ENCODE peak calls at places on chromosomes 4 and X, in seven cellular contexts. One of them, this sample, is unnamed.
A peak's percentile ranks its signal among the peaks of the same experiment; 100 is the strongest.

GRCh38 chr4:37685211-37685725 is 908 bp downstream of the RELL1 start:
- DNase-seq in ascending aorta: no peak
- DNase-seq in pons: peak; percentile 59
- DNase-seq in NCI-H345: no peak
- DNase-seq in fibroblast of villous mesenchyme: peak; percentile 96
- DNase-seq in K562: no peak
- DNase-seq in cardiac fibroblast: peak; percentile 67
- DNase-seq in this sample: peak; percentile 3

GRCh38 chr4:185265942-185266341 is 56.5 kb downstream of the SNX25 start:
- DNase-seq in NCI-H345: no peak
- DNase-seq in K562: no peak
- DNase-seq in ascending aorta: no peak
- DNase-seq in fibroblast of villous mesenchyme: peak; percentile 71
- DNase-seq in pons: no peak
- DNase-seq in cardiac fibroblast: peak; percentile 50
- DNase-seq in this sample: no peak

GRCh38 chr4:155604718-155605601 is 61.7 kb upstream of the GUCY1A1 start:
- DNase-seq in NCI-H345: no peak
- DNase-seq in ascending aorta: no peak
- DNase-seq in K562: no peak
- DNase-seq in fibroblast of villous mesenchyme: peak; percentile 88
- DNase-seq in pons: no peak
- DNase-seq in cardiac fibroblast: peak; percentile 90
- DNase-seq in this sample: no peak

GRCh38 chrX:11351375-11352295 is 58.4 kb downstream of the AMELX start:
- DNase-seq in NCI-H345: no peak
- DNase-seq in ascending aorta: no peak
- DNase-seq in fibroblast of villous mesenchyme: peak; percentile 91
- DNase-seq in cardiac fibroblast: peak; percentile 75
- DNase-seq in pons: no peak
- DNase-seq in K562: no peak
- DNase-seq in this sample: no peak

GRCh38 chr4:7332216-7333023 is 102.3 kb downstream of the PSAPL1 start:
- DNase-seq in fibroblast of villous mesenchyme: peak; percentile 29
- DNase-seq in NCI-H345: no peak
- DNase-seq in ascending aorta: no peak
- DNase-seq in K562: no peak
- DNase-seq in cardiac fibroblast: peak; percentile 25
- DNase-seq in pons: no peak
- DNase-seq in this sample: no peak

GRCh38 chr4:98283219-98284199 is 22.3 kb downstream of the RAP1GDS1 start:
- DNase-seq in NCI-H345: no peak
- DNase-seq in pons: no peak
- DNase-seq in ascending aorta: no peak
- DNase-seq in K562: no peak
- DNase-seq in fibroblast of villous mesenchyme: peak; percentile 32
- DNase-seq in cardiac fibroblast: peak; percentile 49
- DNase-seq in this sample: no peak

GRCh38 chrX:47148946-47149345 is 3.9 kb downstream of the RBM10 start:
- DNase-seq in pons: no peak
- DNase-seq in NCI-H345: no peak
- DNase-seq in cardiac fibroblast: peak; percentile 71
- DNase-seq in K562: no peak
- DNase-seq in ascending aorta: no peak
- DNase-seq in fibroblast of villous mesenchyme: peak; percentile 7
- DNase-seq in this sample: no peak

GRCh38 chr4:150176559-150176958 is 98.3 kb downstream of the DCLK2 start:
- DNase-seq in K562: no peak
- DNase-seq in cardiac fibroblast: no peak
- DNase-seq in fibroblast of villous mesenchyme: peak; percentile 36
- DNase-seq in ascending aorta: no peak
- DNase-seq in pons: peak; percentile 35
- DNase-seq in NCI-H345: no peak
- DNase-seq in this sample: peak; percentile 85

GRCh38 chr4:1177274-1178141 is 5.1 kb upstream of the SPON2 start:
- DNase-seq in fibroblast of villous mesenchyme: peak; percentile 47
- DNase-seq in ascending aorta: no peak
- DNase-seq in K562: no peak
- DNase-seq in NCI-H345: no peak
- DNase-seq in cardiac fibroblast: no peak
- DNase-seq in pons: no peak
- DNase-seq in this sample: no peak

GRCh38 chr4:76605099-76605563 is 170.1 kb downstream of the SHROOM3 start:
- DNase-seq in fibroblast of villous mesenchyme: peak; percentile 66
- DNase-seq in ascending aorta: no peak
- DNase-seq in cardiac fibroblast: no peak
- DNase-seq in pons: no peak
- DNase-seq in K562: no peak
- DNase-seq in NCI-H345: no peak
- DNase-seq in this sample: no peak

GRCh38 chrX:1071351-1071750 is 141.1 kb downstream of the CRLF2 start:
- DNase-seq in ascending aorta: no peak
- DNase-seq in cardiac fibroblast: no peak
- DNase-seq in fibroblast of villous mesenchyme: no peak
- DNase-seq in NCI-H345: no peak
- DNase-seq in pons: no peak
- DNase-seq in K562: no peak
- DNase-seq in this sample: no peak

GRCh38 chr4:4942658-4943057 is 76.6 kb downstream of the CYTL1 start:
- DNase-seq in K562: no peak
- DNase-seq in NCI-H345: no peak
- DNase-seq in ascending aorta: no peak
- DNase-seq in fibroblast of villous mesenchyme: no peak
- DNase-seq in cardiac fibroblast: no peak
- DNase-seq in pons: no peak
- DNase-seq in this sample: no peak

This sample was measured in DMS79 treated with DMSO at 0.1 percent for 48 hours.